ENCODE peak calls at places on chromosomes 6 and 20, in eight cellular contexts. T is heart right ventricle, Y is right lobe of liver, A is GM23248, I is neural progenitor cell, X is thyroid gland, C is adipocyte, Q is HepG2. F is an unnamed sample.

GRCh38 chr20:4488407-4489339 is 233.0 kb upstream of the PRND start:
- DNase-seq in T (no peak), X (no peak), A (peak; percentile 94), C (peak; percentile 61), I (no peak), Q (no peak), Y (no peak), F (no peak)

GRCh38 chr20:13220857-13221297 is at the start of gene ISM1:
- DNase-seq in C (peak; percentile 53), X (peak; percentile 88), A (peak; percentile 47), T (no peak), Y (peak; percentile 63), I (peak; percentile 60), Q (no peak), F (no peak)

GRCh38 chr20:1817577-1818211 is 77.5 kb upstream of the SIRPA start:
- DNase-seq in I (no peak), A (no peak), X (no peak), Q (no peak), T (no peak), Y (peak; percentile 44), C (no peak), F (peak; percentile 51)

GRCh38 chr6:47247227-47247797 is 62.4 kb downstream of the TNFRSF21 start:
- DNase-seq in X (peak; percentile 8), I (no peak), A (peak; percentile 21), C (no peak), Y (no peak), Q (no peak), T (peak; percentile 53), F (no peak)

GRCh38 chr6:3891889-3892288 is 42.7 kb downstream of the FAM50B start:
- DNase-seq in C (no peak), I (no peak), T (no peak), Y (no peak), X (no peak), Q (no peak), A (no peak), F (no peak)

GRCh38 chr6:11161031-11161966 is 49.8 kb upstream of the ERVFRD-1 start:
- DNase-seq in C (peak; percentile 68), I (no peak), Q (peak; percentile 66), Y (no peak), X (no peak), A (peak; percentile 48), T (no peak), F (no peak)

GRCh38 chr20:63915471-63915870 is 20.5 kb downstream of the DNAJC5 start:
- DNase-seq in X (peak; percentile 64), Y (no peak), T (peak; percentile 55), Q (no peak), C (no peak), A (no peak), I (no peak), F (no peak)

GRCh38 chr20:45011108-45011526 is 44.8 kb downstream of the STK4 start:
- DNase-seq in X (peak; percentile 50), Q (peak; percentile 49), I (peak; percentile 71), T (peak; percentile 50), A (peak; percentile 83), Y (no peak), C (peak; percentile 89), F (no peak)

GRCh38 chr20:58084966-58085365 is 143.5 kb downstream of the ANKRD60 start:
- DNase-seq in I (no peak), Y (no peak), X (no peak), T (no peak), A (peak; percentile 46), Q (no peak), C (no peak), F (peak; percentile 28)

GRCh38 chr20:34705383-34706021 is 1.4 kb downstream of the TP53INP2 start:
- DNase-seq in A (peak; percentile 78), T (peak; percentile 60), Y (no peak), C (peak; percentile 71), I (no peak), X (peak; percentile 62), Q (peak; percentile 73), F (no peak)

GRCh38 chr6:133768656-133769295 is 120.1 kb upstream of the TCF21 start:
- DNase-seq in A (no peak), C (no peak), T (peak; percentile 14), I (no peak), Q (no peak), X (peak; percentile 21), Y (no peak), F (peak; percentile 64)

GRCh38 chr20:59824711-59825562 is 108.5 kb downstream of the SYCP2 start:
- DNase-seq in T (no peak), I (no peak), X (no peak), Y (no peak), Q (no peak), C (no peak), A (no peak), F (peak; percentile 49)

GRCh38 chr6:159013229-159013628 is 13.2 kb upstream of the RSPH3 start:
- DNase-seq in T (no peak), Y (no peak), X (no peak), I (no peak), Q (no peak), A (no peak), C (no peak), F (no peak)

DNA sequence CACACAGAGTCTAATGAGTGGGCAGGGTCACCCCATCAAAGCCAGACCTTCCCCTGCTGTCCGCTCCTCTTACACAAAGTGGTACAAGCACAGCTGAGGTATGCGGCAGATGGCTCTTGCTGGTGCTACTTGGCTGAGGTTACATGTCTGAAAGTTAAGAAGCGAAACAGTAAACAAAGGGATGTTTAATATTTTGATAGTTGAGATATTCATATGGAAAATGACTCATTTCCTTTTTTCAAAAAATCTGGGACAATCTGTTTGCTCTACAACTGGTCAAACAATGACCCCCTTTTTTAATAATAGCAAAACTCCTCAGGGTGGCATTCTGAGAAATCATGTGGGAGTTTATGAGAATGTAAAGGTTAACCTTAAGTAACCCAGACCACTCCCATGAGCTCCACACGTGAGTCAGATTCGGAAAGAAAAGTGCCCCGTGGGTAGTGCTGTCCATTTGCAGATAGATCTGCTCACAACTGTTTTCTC is 245.3 kb downstream of the TBXT start:
- DNase-seq in Y (no peak), C (no peak), T (no peak), X (no peak), Q (no peak), A (peak; percentile 8), I (no peak), F (no peak)
- H3K4me3 ChIP-seq in Y (no peak overlapping the region), C (no peak overlapping the region), T (no peak overlapping the region), X (no peak overlapping the region), Q (no peak overlapping the region), A (no peak overlapping the region), I (no peak overlapping the region), F (no peak overlapping the region)

DNA sequence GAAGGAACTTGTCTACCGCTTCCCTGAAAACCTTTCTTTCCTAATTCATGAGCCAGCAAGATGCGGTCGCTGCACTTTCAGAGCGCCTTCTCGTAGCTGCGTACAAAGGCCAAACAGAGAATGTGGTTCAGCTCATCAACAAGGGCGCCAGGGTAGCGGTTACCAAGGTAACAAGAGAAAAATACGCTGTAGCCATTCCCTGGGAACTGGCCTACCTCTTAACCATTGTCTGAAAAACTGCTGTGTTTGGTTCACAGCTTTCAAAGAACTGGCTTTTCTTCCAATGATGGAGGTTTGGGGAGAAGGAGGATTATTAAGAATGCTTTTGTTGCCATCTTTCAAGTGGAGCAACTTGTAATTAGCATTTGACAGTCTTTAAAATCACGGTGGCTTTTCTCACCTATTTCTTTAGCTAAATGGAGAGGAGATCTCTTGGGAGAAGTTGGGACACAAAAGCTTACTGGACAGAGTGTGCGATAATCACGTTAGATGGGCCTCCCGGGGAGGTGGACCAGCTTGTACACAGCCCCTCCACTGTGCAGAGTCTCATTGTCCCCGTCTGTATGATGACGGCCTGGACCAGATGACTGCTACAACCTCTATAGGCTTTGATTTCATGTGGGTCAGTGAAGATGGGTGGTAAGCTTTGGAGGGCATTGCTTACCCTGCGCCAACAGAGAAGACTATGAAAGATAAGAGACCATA is 71.5 kb downstream of the LYRM2 start:
- DNase-seq in X (no peak), Y (no peak), Q (peak; percentile 12), A (no peak), I (peak; percentile 94), C (no peak), T (no peak), F (no peak)
- H3K4me1 ChIP-seq in X (peaks cover 16% of the 10 kb centered on the region), Y (peaks cover 24% of the 10 kb centered on the region), Q (peaks cover 42% of the 10 kb centered on the region), A (no peaks in the 10 kb centered on the region), I (peaks cover 64% of the 10 kb centered on the region), C (peaks cover 25% of the 10 kb centered on the region), T (no peaks in the 10 kb centered on the region), F (peaks cover 22% of the 10 kb centered on the region)

DNA sequence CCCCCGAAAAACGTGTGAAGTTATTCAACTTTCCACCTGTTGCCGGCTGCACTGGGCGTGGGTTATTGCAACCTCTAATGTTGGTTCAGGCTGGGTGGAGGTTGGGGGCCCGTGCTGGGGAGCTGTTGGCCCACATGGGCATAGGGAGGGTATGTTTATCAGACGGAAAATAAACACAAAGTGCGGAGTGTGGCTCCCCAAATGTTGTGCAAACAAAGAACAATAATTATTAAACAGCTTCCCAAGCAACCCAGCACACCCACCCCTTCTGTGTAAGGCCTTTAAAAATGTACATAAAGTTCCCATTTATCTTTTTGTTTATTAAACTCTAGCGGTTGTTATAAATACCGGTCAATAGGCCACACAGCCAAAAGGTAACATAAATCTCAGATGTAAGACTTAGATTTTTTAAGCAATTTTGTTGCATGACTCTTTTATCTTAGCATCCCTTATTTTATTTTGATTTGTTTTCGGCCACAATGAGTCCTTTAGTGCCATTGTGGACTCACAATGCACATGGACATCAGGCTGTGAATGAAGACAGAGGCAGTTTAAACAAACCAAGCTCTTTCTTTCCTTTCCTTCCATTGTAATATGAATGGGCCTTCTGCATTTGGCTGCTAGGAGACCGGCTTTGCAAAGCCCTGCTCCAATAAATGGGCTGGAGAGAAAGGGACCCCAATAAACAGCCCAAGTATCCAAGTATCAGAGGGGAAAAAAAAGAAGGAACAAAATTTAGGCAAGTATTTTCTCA is 6.9 kb upstream of the DLL1 start:
- DNase-seq in Q (no peak), C (no peak), I (peak; percentile 73), T (no peak), Y (no peak), X (no peak), A (no peak), F (peak; percentile 5)
- H3K4me3 ChIP-seq in Q (no peak overlapping the region), C (no peak overlapping the region), I (peak overlapping the region; percentile 94), T (no peak overlapping the region), Y (no peak overlapping the region), X (no peak overlapping the region), A (no peak overlapping the region), F (no peak overlapping the region)

GRCh38 chr20:50645253-50646068 is 45.9 kb downstream of the RIPOR3 start:
- DNase-seq in I (peak; percentile 49), X (no peak), C (peak; percentile 95), Q (peak; percentile 100), Y (no peak), A (peak; percentile 95), T (peak; percentile 75), F (no peak)

GRCh38 chr20:50636601-50637539 is 54.5 kb downstream of the RIPOR3 start:
- DNase-seq in T (no peak), Q (peak; percentile 40), C (peak; percentile 88), I (no peak), A (no peak), X (peak; percentile 75), Y (no peak), F (no peak)

GRCh38 chr20:50646483-50646996 is 44.8 kb downstream of the RIPOR3 start:
- DNase-seq in Y (no peak), A (peak; percentile 63), C (peak; percentile 85), X (no peak), I (no peak), T (no peak), Q (no peak), F (no peak)

GRCh38 chr20:50642288-50642803 is 49.0 kb downstream of the RIPOR3 start:
- DNase-seq in T (peak; percentile 66), C (no peak), Q (no peak), I (peak; percentile 64), Y (no peak), A (no peak), X (no peak), F (no peak)
- H3K4me1 ChIP-seq in T (peaks cover 21% of the 10 kb centered on the region), C (peaks cover 48% of the 10 kb centered on the region), Q (peaks cover 55% of the 10 kb centered on the region), I (peaks cover 28% of the 10 kb centered on the region), Y (no peaks in the 10 kb centered on the region), A (peaks cover 22% of the 10 kb centered on the region), X (peaks cover 23% of the 10 kb centered on the region), F (peaks cover 16% of the 10 kb centered on the region)